ENCODE peak calls at places on chromosomes 16 and 17, in five cellular contexts. L is sigmoid colon; H is endothelial cell; P is stimulated activated CD4-positive, alpha-beta T cell treated with anti-CD3 and anti-CD28 coated beads, TNF-alpha, amount 100 ng/mL, for 24 hours; C is stimulated activated CD8-positive, alpha-beta memory T cell treated with anti-CD3 and anti-CD28 coated beads, Interleukin-4, amount 100 ng/mL, for 1 hour. T is an unnamed sample.

GRCh38 chr17:15341385-15341849 is at the start of gene TEKT3:
- DNase-seq in L (peak; percentile 95), H (peak; percentile 89), P (no peak), C (no peak), T (peak; percentile 48)

GRCh38 chr17:1181769-1182137 is 2.0 kb upstream of the ABR start:
- DNase-seq in L (no peak), H (no peak), P (no peak), C (no peak), T (no peak)

GRCh38 chr16:53745126-53745525 is 41.2 kb downstream of the FTO start:
- DNase-seq in L (no peak), H (no peak), P (no peak), C (no peak), T (no peak)

GRCh38 chr16:73054732-73055481 is 7.0 kb upstream of the ZFHX3 start:
- DNase-seq in L (peak; percentile 27), H (no peak), P (no peak), C (no peak), T (no peak)

GRCh38 chr17:45018514-45019176 is 32.8 kb downstream of the DCAKD start:
- DNase-seq in L (no peak), H (no peak), P (no peak), C (no peak), T (no peak)

GRCh38 chr16:70691223-70692129 is 5.6 kb upstream of the MTSS2 start:
- DNase-seq in L (peak; percentile 97), H (no peak), P (no peak), C (no peak), T (peak; percentile 83)

GRCh38 chr17:44934745-44935105 is 12.8 kb downstream of the KIF18B start:
- DNase-seq in L (peak; percentile 52), H (no peak), P (no peak), C (no peak), T (no peak)

GRCh38 chr17:5418858-5419355 is 555 bp downstream of the NUP88 start:
- DNase-seq in L (no peak), H (no peak), P (peak; percentile 45), C (peak; percentile 13), T (no peak)

GRCh38 chr16:25051446-25052160 is 36.4 kb upstream of the ARHGAP17 start:
- DNase-seq in L (no peak), H (no peak), P (no peak), C (no peak), T (no peak)

GRCh38 chr17:75839942-75840778 is 4.0 kb downstream of the UNC13D start:
- DNase-seq in L (peak; percentile 64), H (no peak), P (no peak), C (no peak), T (no peak)

GRCh38 chr17:33039874-33040273 is 48.2 kb downstream of the SPACA3 start:
- DNase-seq in L (no peak), H (no peak), P (no peak), C (no peak), T (no peak)

GRCh38 chr16:67987460-67988160 is 7.3 kb upstream of the DPEP3 start:
- DNase-seq in L (no peak), H (no peak), P (no peak), C (no peak), T (no peak)

GRCh38 chr17:77455111-77455877 is 314.5 kb downstream of the SEC14L1 start:
- DNase-seq in L (no peak), H (no peak), P (no peak), C (no peak), T (no peak)

GRCh38 chr17:43983196-43983514 is 21.3 kb upstream of the NAGS start:
- DNase-seq in L (no peak), H (no peak), P (no peak), C (no peak), T (no peak)

GRCh38 chr17:4986403-4986802 is 1.1 kb downstream of the CAMTA2 start:
- DNase-seq in L (peak; percentile 64), H (no peak), P (no peak), C (no peak), T (no peak)

GRCh38 chr16:4409081-4409932 is 7.1 kb downstream of the CORO7 start:
- DNase-seq in L (no peak), H (no peak), P (no peak), C (no peak), T (peak; percentile 11)

GRCh38 chr16:9845661-9846361 is 336.4 kb downstream of the GRIN2A start:
- DNase-seq in L (no peak), H (no peak), P (no peak), C (no peak), T (no peak)

GRCh38 chr16:19810817-19811731 is 73.6 kb downstream of the GPRC5B start:
- DNase-seq in L (peak; percentile 37), H (no peak), P (no peak), C (no peak), T (no peak)

T was measured in nucleus accumbens.